ENCODE peak calls at places on chromosomes 13 and 19, in five cellular contexts. M is SK-N-SH, A is GM23338, C is DND-41, X is endothelial cell of umbilical vein. W is an unnamed sample.

GRCh38 chr19:46192990-46193650 is 36.4 kb upstream of the IGFL1 start:
- DNase-seq in M (no peak), A (no peak), C (no peak), X (no peak), W (no peak)

GRCh38 chr13:32080328-32080744 is 48.8 kb downstream of the FRY start:
- DNase-seq in M (no peak), A (no peak), C (no peak), X (no peak), W (no peak)

GRCh38 chr13:67258482-67258881 is 28.3 kb upstream of the PCDH9 start:
- DNase-seq in M (no peak), A (peak; percentile 78), C (no peak), X (no peak), W (no peak)

GRCh38 chr13:21095311-21095710 is 33.9 kb upstream of the LATS2 start:
- DNase-seq in M (no peak), A (no peak), C (no peak), X (no peak), W (no peak)

GRCh38 chr13:79282976-79283375 is 123.1 kb downstream of the RBM26 start:
- DNase-seq in M (no peak), A (no peak), C (no peak), X (no peak), W (no peak)

GRCh38 chr13:107117327-107118012 is 549.5 kb upstream of the ARGLU1 start:
- DNase-seq in M (no peak), A (no peak), C (no peak), X (no peak), W (no peak)

GRCh38 chr19:39996218-39996810 is 546 bp upstream of the ZNF546 start:
- DNase-seq in M (peak; percentile 62), A (no peak), C (peak; percentile 54), X (no peak), W (peak; percentile 50)

GRCh38 chr19:50791594-50792245 is 1.5 kb downstream of the ACP4 start:
- DNase-seq in M (peak; percentile 53), A (no peak), C (no peak), X (no peak), W (no peak)

GRCh38 chr13:33610471-33611015 is 207.4 kb upstream of the RFC3 start:
- DNase-seq in M (no peak), A (peak; percentile 60), C (no peak), X (no peak), W (no peak)

GRCh38 chr13:64074989-64075474 is 2659.4 kb upstream of the PCDH20 start:
- DNase-seq in M (no peak), A (no peak), C (no peak), X (no peak), W (no peak)

GRCh38 chr13:46751811-46752635 is 44.9 kb downstream of the ESD start:
- DNase-seq in M (no peak), A (peak; percentile 13), C (peak; percentile 80), X (no peak), W (peak; percentile 65)

GRCh38 chr13:79492313-79492798 is 11.4 kb downstream of the NDFIP2 start:
- DNase-seq in M (no peak), A (peak; percentile 38), C (peak; percentile 64), X (no peak), W (no peak)

GRCh38 chr19:33830264-33830663 is 33.6 kb downstream of the KCTD15 start:
- DNase-seq in M (no peak), A (no peak), C (no peak), X (no peak), W (no peak)

GRCh38 chr19:50321831-50322230 is 7.3 kb downstream of the KCNC3 start:
- DNase-seq in M (no peak), A (no peak), C (no peak), X (no peak), W (no peak)

GRCh38 chr13:52158629-52159158 is 703 bp downstream of the NEK3 start:
- DNase-seq in M (peak; percentile 58), A (peak; percentile 54), C (no peak), X (peak; percentile 2), W (no peak)

GRCh38 chr19:17211547-17212446 is 3.4 kb upstream of the USE1 start:
- DNase-seq in M (no peak), A (no peak), C (no peak), X (no peak), W (no peak)
- H3K36me3 ChIP-seq in M (peaks cover 16% of the 10 kb centered on the region), A (no peaks in the 10 kb centered on the region), C (peaks cover 54% of the 10 kb centered on the region), X (peaks cover 26% of the 10 kb centered on the region), W (peaks cover 50% of the 10 kb centered on the region)

GRCh38 chr13:95678967-95679366 is 2.0 kb downstream of the DNAJC3 start:
- DNase-seq in M (no peak), A (no peak), C (no peak), X (peak; percentile 9), W (no peak)

GRCh38 chr13:95676100-95676774 is 702 bp upstream of the DNAJC3 start:
- DNase-seq in M (no peak), A (peak; percentile 77), C (peak; percentile 41), X (peak; percentile 71), W (peak; percentile 29)

GRCh38 chr13:95677564-95678386 is 836 bp downstream of the DNAJC3 start:
- DNase-seq in M (no peak), A (peak; percentile 61), C (no peak), X (peak; percentile 49), W (peak; percentile 0)

GRCh38 chr13:95676775-95677563 is at the start of gene DNAJC3:
- DNase-seq in M (peak; percentile 98), A (peak; percentile 98), C (peak; percentile 98), X (peak; percentile 99), W (peak; percentile 92)

GRCh38 chr13:95679722-95680121 is 2.8 kb downstream of the DNAJC3 start:
- DNase-seq in M (no peak), A (no peak), C (no peak), X (peak; percentile 10), W (no peak)
- H4K20me1 ChIP-seq in M (peaks cover 24% of the 10 kb centered on the region), A (no peaks in the 10 kb centered on the region), C (peaks cover 23% of the 10 kb centered on the region), X (peaks cover 2% of the 10 kb centered on the region), W (no peaks in the 10 kb centered on the region)

DNA sequence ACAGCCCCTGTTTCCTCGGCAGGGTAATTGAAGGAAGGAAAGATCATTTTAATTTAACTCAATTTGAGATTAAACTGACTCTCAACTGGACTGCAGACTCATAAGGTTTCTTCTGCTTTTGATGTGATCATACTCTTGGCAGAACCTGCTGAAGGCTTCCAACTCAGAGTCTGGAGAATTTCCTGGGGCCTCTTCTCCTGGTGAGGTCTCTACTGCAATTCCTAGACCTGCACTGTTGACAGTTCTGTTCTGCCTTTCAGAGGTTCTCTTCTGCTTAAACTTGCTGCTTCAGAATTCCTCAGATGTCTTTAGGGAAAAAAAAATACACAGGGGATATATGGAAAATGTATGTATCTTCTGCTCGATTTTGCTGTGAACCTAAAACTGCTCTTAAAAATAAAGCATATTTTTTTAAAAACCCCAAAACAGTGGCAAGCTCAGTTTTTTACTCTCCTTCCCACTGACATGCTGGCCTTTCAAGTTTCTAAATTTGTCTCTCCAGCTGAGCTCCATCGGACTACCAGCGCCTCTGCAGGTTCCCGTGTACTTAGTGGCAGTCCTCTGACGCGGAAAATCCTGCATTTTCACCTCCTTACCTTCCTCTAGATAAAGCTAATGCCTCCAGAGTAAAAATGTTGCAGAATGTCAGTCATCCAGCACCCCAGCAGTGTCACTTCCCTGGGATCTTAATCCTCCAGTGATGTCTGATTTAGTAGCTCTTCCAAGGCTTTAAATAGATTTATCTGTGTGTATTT is 733.5 kb upstream of the SGCG start:
- DNase-seq in M (no peak), A (no peak), C (no peak), X (no peak), W (no peak)
- H3K36me3 ChIP-seq in M (no peaks in the 10 kb centered on the region), A (no peaks in the 10 kb centered on the region), C (no peaks in the 10 kb centered on the region), X (no peaks in the 10 kb centered on the region), W (no peaks in the 10 kb centered on the region)

DNA sequence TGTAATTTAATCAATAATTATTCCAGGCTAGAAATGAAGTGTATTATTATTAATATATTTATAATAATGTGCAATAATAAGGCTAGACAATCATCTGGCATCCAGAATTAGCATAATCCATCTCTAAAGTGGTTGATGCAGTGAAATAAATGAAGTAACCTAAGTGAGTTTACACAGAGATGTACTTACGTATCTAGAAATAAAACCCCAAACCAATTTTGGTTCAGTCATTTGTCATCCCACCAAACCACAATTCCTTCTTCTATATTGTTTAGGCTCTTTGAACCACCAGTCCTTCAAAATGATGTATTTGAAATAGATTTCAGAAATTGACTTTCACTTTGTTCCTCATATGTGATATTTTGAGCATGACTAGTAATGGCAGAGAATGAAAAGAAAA is 247.6 kb upstream of the MIR17HG start:
- DNase-seq in M (no peak), A (no peak), C (no peak), X (no peak), W (no peak)
- H4K20me1 ChIP-seq in M (no peaks in the 10 kb centered on the region), A (no peaks in the 10 kb centered on the region), C (no peaks in the 10 kb centered on the region), X (no peaks in the 10 kb centered on the region), W (no peaks in the 10 kb centered on the region)

DNA sequence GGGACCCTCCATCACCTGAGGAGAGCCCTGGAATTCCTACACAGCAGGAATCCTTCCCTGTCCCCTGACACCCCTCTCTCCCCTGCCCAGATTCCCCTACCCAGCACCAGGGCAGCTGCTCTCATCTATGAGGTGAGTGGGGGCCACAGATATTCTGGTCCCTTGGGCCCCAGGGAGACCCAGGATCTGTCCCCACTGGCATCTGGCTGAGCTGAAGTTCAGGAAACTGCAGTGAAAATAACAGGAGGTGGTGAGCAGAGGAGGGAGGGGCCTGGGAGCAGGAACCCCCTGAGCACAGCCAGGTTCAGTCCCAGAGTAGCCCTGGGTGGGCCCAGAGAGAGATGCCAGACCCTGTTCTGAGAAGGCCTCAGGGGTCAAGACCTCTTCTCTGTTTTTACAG is 10.1 kb downstream of the CEACAM21 start:
- DNase-seq in M (no peak), A (no peak), C (no peak), X (no peak), W (no peak)
- H3K36me3 ChIP-seq in M (no peaks in the 10 kb centered on the region), A (no peaks in the 10 kb centered on the region), C (no peaks in the 10 kb centered on the region), X (no peaks in the 10 kb centered on the region), W (peaks cover 28% of the 10 kb centered on the region)

DNA sequence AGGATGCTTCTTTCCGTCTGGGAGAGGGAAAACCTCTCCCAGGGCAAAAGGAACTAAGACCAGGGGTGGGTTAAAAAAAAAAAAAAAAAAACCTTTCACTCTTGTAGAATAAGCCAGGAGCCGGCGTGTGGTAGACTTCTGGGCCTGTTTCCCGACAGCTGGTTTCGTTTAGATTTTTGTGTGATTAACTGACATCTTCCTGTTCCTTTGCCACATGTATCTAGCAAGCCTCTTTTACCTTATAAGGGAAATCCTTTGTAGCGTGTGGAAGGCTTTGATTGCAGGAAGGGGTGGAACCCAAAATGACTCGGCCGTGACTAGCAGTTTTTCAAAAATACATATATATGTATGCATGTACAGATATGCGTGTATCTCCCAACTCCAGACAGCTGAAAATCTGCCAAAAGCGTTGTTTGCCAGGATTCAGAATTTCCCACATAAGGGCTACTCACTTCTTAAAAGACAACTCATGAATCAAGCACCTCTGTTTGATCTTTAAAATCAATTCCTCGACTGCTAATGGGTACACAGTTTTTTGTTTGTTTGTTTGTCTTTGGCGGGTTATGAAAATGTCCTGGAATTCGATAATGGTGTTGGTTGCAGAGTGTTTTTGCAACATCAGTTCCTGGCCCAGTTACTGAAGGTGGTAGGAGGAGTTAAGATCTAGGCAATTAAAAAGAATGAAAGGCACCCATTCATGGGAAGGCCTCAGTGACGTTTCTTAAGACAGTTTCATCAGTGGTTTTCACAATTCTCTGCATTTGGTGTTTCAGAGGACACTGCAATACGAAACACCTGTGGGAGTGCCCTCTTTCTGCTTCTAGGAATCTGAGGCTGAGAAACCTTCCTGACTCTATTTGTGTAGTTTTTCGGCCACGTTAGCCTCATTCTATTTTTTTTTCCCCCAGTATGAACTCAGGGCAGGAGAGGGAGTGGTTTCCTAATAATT is 2.7 kb downstream of the TPM4 start:
- DNase-seq in M (peak; percentile 68), A (peak; percentile 68), C (peak; percentile 88), X (peak; percentile 98), W (peak; percentile 92)
- H4K20me1 ChIP-seq in M (peaks cover 42% of the 10 kb centered on the region), A (peaks cover 3% of the 10 kb centered on the region), C (peaks cover 42% of the 10 kb centered on the region), X (no peaks in the 10 kb centered on the region), W (peaks cover 10% of the 10 kb centered on the region)

GRCh38 chr13:99723847-99724246 is 222.6 kb downstream of the TM9SF2 start:
- DNase-seq in M (no peak), A (no peak), C (no peak), X (no peak), W (no peak)
- H3K36me3 ChIP-seq in M (no peaks in the 10 kb centered on the region), A (no peaks in the 10 kb centered on the region), C (no peaks in the 10 kb centered on the region), X (no peaks in the 10 kb centered on the region), W (no peaks in the 10 kb centered on the region)